ENCODE peak calls at places on chromosomes 16 and 17, in nine cellular contexts. Y is mesendoderm; T is Peyer's patch; E is C1 segment of cervical spinal cord; R is memory B cell; B is stimulated activated CD8-positive, alpha-beta memory T cell treated with anti-CD3 and anti-CD28 coated beads, Interleukin-4, amount 100 ng/mL, for 24 hours; H is cardiac muscle cell; Z is amygdala; M is NCI-H1092. Q is an unnamed sample.

GRCh38 chr16:57976331-57976796 is 5.4 kb upstream of the CNGB1 start:
- DNase-seq in Y (no peak), T (no peak), E (peak; percentile 29), R (no peak), B (no peak), H (no peak), Z (peak; percentile 81), M (no peak), Q (peak; percentile 50)

GRCh38 chr17:32102172-32102571 is 40.1 kb upstream of the RHOT1 start:
- DNase-seq in Y (peak; percentile 16), T (no peak), E (no peak), R (no peak), B (no peak), H (no peak), Z (no peak), M (no peak), Q (no peak)

GRCh38 chr17:48721009-48721402 is 1.3 kb downstream of the PRAC1 start:
- DNase-seq in Y (no peak), T (no peak), E (no peak), R (no peak), B (no peak), H (no peak), Z (no peak), M (no peak), Q (no peak)

GRCh38 chr17:17363638-17364337 is 60.6 kb downstream of the NT5M start:
- DNase-seq in Y (no peak), T (no peak), E (no peak), R (no peak), B (no peak), H (no peak), Z (no peak), M (no peak), Q (no peak)

GRCh38 chr16:85564277-85565051 is 48.7 kb upstream of the GSE1 start:
- DNase-seq in Y (no peak), T (no peak), E (no peak), R (no peak), B (peak; percentile 46), H (no peak), Z (no peak), M (no peak), Q (no peak)

GRCh38 chr17:45672301-45672700 is 111.8 kb upstream of the CRHR1 start:
- DNase-seq in Y (no peak), T (no peak), E (no peak), R (no peak), B (no peak), H (no peak), Z (no peak), M (no peak), Q (no peak)

GRCh38 chr17:63437287-63438091 is 8.6 kb downstream of the CYB561 start:
- DNase-seq in Y (no peak), T (no peak), E (no peak), R (no peak), B (no peak), H (no peak), Z (no peak), M (no peak), Q (no peak)

GRCh38 chr17:8243827-8244226 is 4.0 kb downstream of the CTC1 start:
- DNase-seq in Y (no peak), T (no peak), E (no peak), R (no peak), B (no peak), H (no peak), Z (no peak), M (no peak), Q (no peak)

GRCh38 chr16:9297437-9298113 is 206.1 kb downstream of the HAPSTR1 start:
- DNase-seq in Y (peak; percentile 70), T (no peak), E (no peak), R (no peak), B (no peak), H (peak; percentile 59), Z (peak; percentile 3), M (no peak), Q (peak; percentile 11)

GRCh38 chr16:13032911-13033310 is 131.5 kb downstream of the SHISA9 start:
- DNase-seq in Y (no peak), T (no peak), E (no peak), R (no peak), B (no peak), H (no peak), Z (no peak), M (no peak), Q (no peak)

GRCh38 chr17:73430848-73431247 is 119.0 kb upstream of the CDC42EP4 start:
- DNase-seq in Y (no peak), T (no peak), E (no peak), R (no peak), B (no peak), H (no peak), Z (no peak), M (peak; percentile 56), Q (no peak)

GRCh38 chr17:17781591-17782424 is 55.0 kb downstream of the SREBF1 start:
- DNase-seq in Y (peak; percentile 77), T (no peak), E (peak; percentile 71), R (no peak), B (no peak), H (peak; percentile 95), Z (peak; percentile 86), M (peak; percentile 59), Q (peak; percentile 12)

GRCh38 chr16:2043296-2043979 is 4.2 kb downstream of the NTHL1 start:
- DNase-seq in Y (no peak), T (no peak), E (no peak), R (no peak), B (no peak), H (no peak), Z (no peak), M (no peak), Q (no peak)

GRCh38 chr17:14308636-14308964 is 7.7 kb downstream of the HS3ST3B1 start:
- DNase-seq in Y (no peak), T (no peak), E (no peak), R (no peak), B (no peak), H (no peak), Z (no peak), M (no peak), Q (no peak)

GRCh38 chr16:30085247-30085646 is 6.5 kb downstream of the TBX6 start:
- DNase-seq in Y (no peak), T (no peak), E (no peak), R (no peak), B (no peak), H (no peak), Z (no peak), M (no peak), Q (no peak)

GRCh38 chr16:72043539-72043938 is 10.8 kb upstream of the HP start:
- DNase-seq in Y (no peak), T (no peak), E (no peak), R (no peak), B (no peak), H (no peak), Z (no peak), M (no peak), Q (no peak)

GRCh38 chr16:4089811-4090293 is 26.4 kb downstream of the ADCY9 start:
- DNase-seq in Y (no peak), T (no peak), E (no peak), R (no peak), B (no peak), H (no peak), Z (no peak), M (peak; percentile 58), Q (no peak)

GRCh38 chr17:74024871-74025531 is 178.5 kb upstream of the RPL38 start:
- DNase-seq in Y (peak; percentile 94), T (no peak), E (no peak), R (no peak), B (no peak), H (peak; percentile 55), Z (no peak), M (no peak), Q (no peak)

GRCh38 chr17:57766307-57766943 is 21.3 kb upstream of the CCDC182 start:
- DNase-seq in Y (no peak), T (no peak), E (no peak), R (no peak), B (no peak), H (no peak), Z (no peak), M (no peak), Q (no peak)

GRCh38 chr17:60752873-60753577 is 75.4 kb downstream of the BCAS3 start:
- DNase-seq in Y (no peak), T (no peak), E (no peak), R (no peak), B (no peak), H (no peak), Z (no peak), M (no peak), Q (no peak)

GRCh38 chr16:66318505-66318904 is 48.0 kb upstream of the CDH5 start:
- DNase-seq in Y (no peak), T (no peak), E (no peak), R (no peak), B (no peak), H (no peak), Z (no peak), M (no peak), Q (no peak)

GRCh38 chr16:66996324-66996982 is 8.1 kb downstream of the CES4A start:
- DNase-seq in Y (no peak), T (no peak), E (peak; percentile 76), R (no peak), B (no peak), H (no peak), Z (peak; percentile 91), M (no peak), Q (peak; percentile 80)

GRCh38 chr16:85641776-85642176 is 28.7 kb downstream of the GSE1 start:
- DNase-seq in Y (no peak), T (no peak), E (no peak), R (no peak), B (no peak), H (no peak), Z (no peak), M (no peak), Q (no peak)

GRCh38 chr17:78075545-78075944 is 53.0 kb downstream of the TMC6 start:
- DNase-seq in Y (no peak), T (no peak), E (no peak), R (no peak), B (no peak), H (no peak), Z (peak; percentile 69), M (no peak), Q (no peak)

GRCh38 chr17:82152114-82152513 is 54.1 kb upstream of the FASN start:
- DNase-seq in Y (no peak), T (no peak), E (no peak), R (no peak), B (no peak), H (no peak), Z (no peak), M (no peak), Q (no peak)

GRCh38 chr17:48505788-48506187 is 25.0 kb downstream of the HOXB1 start:
- DNase-seq in Y (peak; percentile 83), T (no peak), E (no peak), R (no peak), B (no peak), H (peak; percentile 64), Z (no peak), M (peak; percentile 75), Q (no peak)

GRCh38 chr16:31508706-31509523 is 724 bp upstream of the RUSF1 start:
- DNase-seq in Y (no peak), T (no peak), E (no peak), R (no peak), B (no peak), H (no peak), Z (no peak), M (no peak), Q (peak; percentile 34)